ENCODE peak calls at places on chromosome 2, in four cellular contexts. One of them, this sample, is unnamed.

GRCh38 chr2:96891591-96892333 is 21.9 kb upstream of the SEMA4C start:
- DNase-seq in neural progenitor cell: no peak
- DNase-seq in stimulated activated CD4-positive, alpha-beta T cell treated with anti-CD3 and anti-CD28 coated beads, Interleukin-2, amount 100 ng/mL, for 48 hours: no peak
- DNase-seq in putamen: no peak
- DNase-seq in this sample: peak

GRCh38 chr2:111227716-111228141 is 107.0 kb downstream of the BCL2L11 start:
- DNase-seq in stimulated activated CD4-positive, alpha-beta T cell treated with anti-CD3 and anti-CD28 coated beads, Interleukin-2, amount 100 ng/mL, for 48 hours: no peak
- DNase-seq in putamen: no peak
- DNase-seq in neural progenitor cell: peak
- DNase-seq in this sample: peak

GRCh38 chr2:168719446-168719845 is 83.0 kb upstream of the NOSTRIN start:
- DNase-seq in putamen: no peak
- DNase-seq in stimulated activated CD4-positive, alpha-beta T cell treated with anti-CD3 and anti-CD28 coated beads, Interleukin-2, amount 100 ng/mL, for 48 hours: no peak
- DNase-seq in neural progenitor cell: no peak
- DNase-seq in this sample: no peak

GRCh38 chr2:62199392-62200125 is 3.6 kb downstream of the B3GNT2 start:
- DNase-seq in putamen: no peak
- DNase-seq in neural progenitor cell: no peak
- DNase-seq in stimulated activated CD4-positive, alpha-beta T cell treated with anti-CD3 and anti-CD28 coated beads, Interleukin-2, amount 100 ng/mL, for 48 hours: no peak
- DNase-seq in this sample: no peak

GRCh38 chr2:66021296-66021695 is 413.6 kb upstream of the MEIS1 start:
- DNase-seq in neural progenitor cell: no peak
- DNase-seq in putamen: no peak
- DNase-seq in stimulated activated CD4-positive, alpha-beta T cell treated with anti-CD3 and anti-CD28 coated beads, Interleukin-2, amount 100 ng/mL, for 48 hours: no peak
- DNase-seq in this sample: no peak

GRCh38 chr2:196565106-196565505 is 74.4 kb upstream of the CCDC150 start:
- DNase-seq in neural progenitor cell: no peak
- DNase-seq in stimulated activated CD4-positive, alpha-beta T cell treated with anti-CD3 and anti-CD28 coated beads, Interleukin-2, amount 100 ng/mL, for 48 hours: no peak
- DNase-seq in putamen: no peak
- DNase-seq in this sample: no peak

GRCh38 chr2:37191253-37191652 is 2.8 kb upstream of the SULT6B1 start:
- DNase-seq in putamen: no peak
- DNase-seq in stimulated activated CD4-positive, alpha-beta T cell treated with anti-CD3 and anti-CD28 coated beads, Interleukin-2, amount 100 ng/mL, for 48 hours: no peak
- DNase-seq in neural progenitor cell: peak
- DNase-seq in this sample: no peak

GRCh38 chr2:88680916-88681315 is 10.6 kb upstream of the RPIA start:
- DNase-seq in neural progenitor cell: no peak
- DNase-seq in putamen: no peak
- DNase-seq in stimulated activated CD4-positive, alpha-beta T cell treated with anti-CD3 and anti-CD28 coated beads, Interleukin-2, amount 100 ng/mL, for 48 hours: no peak
- DNase-seq in this sample: no peak

GRCh38 chr2:187527262-187527661 is 27.0 kb downstream of the TFPI start:
- DNase-seq in putamen: no peak
- DNase-seq in stimulated activated CD4-positive, alpha-beta T cell treated with anti-CD3 and anti-CD28 coated beads, Interleukin-2, amount 100 ng/mL, for 48 hours: no peak
- DNase-seq in neural progenitor cell: peak
- DNase-seq in this sample: peak

GRCh38 chr2:190379249-190379964 is 28.7 kb upstream of the MFSD6 start:
- DNase-seq in neural progenitor cell: no peak
- DNase-seq in putamen: no peak
- DNase-seq in stimulated activated CD4-positive, alpha-beta T cell treated with anti-CD3 and anti-CD28 coated beads, Interleukin-2, amount 100 ng/mL, for 48 hours: no peak
- DNase-seq in this sample: peak

GRCh38 chr2:9001778-9002177 is 1.7 kb downstream of the MBOAT2 start:
- DNase-seq in neural progenitor cell: no peak
- DNase-seq in putamen: no peak
- DNase-seq in stimulated activated CD4-positive, alpha-beta T cell treated with anti-CD3 and anti-CD28 coated beads, Interleukin-2, amount 100 ng/mL, for 48 hours: no peak
- DNase-seq in this sample: no peak

GRCh38 chr2:192313773-192314172 is 119.0 kb upstream of the TMEFF2 start:
- DNase-seq in neural progenitor cell: no peak
- DNase-seq in stimulated activated CD4-positive, alpha-beta T cell treated with anti-CD3 and anti-CD28 coated beads, Interleukin-2, amount 100 ng/mL, for 48 hours: no peak
- DNase-seq in putamen: no peak
- DNase-seq in this sample: no peak